ENCODE peak calls at places on chromosomes 11 and 22, in nine cellular contexts. R, L, P, H, Y, G, Z, C and B are unnamed samples.

GRCh38 chr22:37189011-37189466 is 992 bp upstream of the C1QTNF6 start:
- DNase-seq in G (no peak), P (no peak), L (peak; percentile 39), R (no peak), C (no peak), Z (peak; percentile 92), Y (peak; percentile 75), H (no peak), B (no peak)

GRCh38 chr11:64268687-64269379 is 15.6 kb downstream of the BAD start:
- DNase-seq in G (peak; percentile 73), C (peak; percentile 14), Y (peak; percentile 83), P (no peak), Z (peak; percentile 32), L (peak; percentile 51), R (peak; percentile 70), H (peak; percentile 94), B (no peak)

GRCh38 chr11:10619281-10619680 is 50.8 kb upstream of the LYVE1 start:
- DNase-seq in R (no peak), Y (no peak), C (no peak), P (no peak), H (no peak), L (no peak), G (no peak), Z (no peak), B (no peak)

GRCh38 chr11:7904910-7905309 is 26.2 kb downstream of the OR10A6 start:
- DNase-seq in H (no peak), R (no peak), L (peak; percentile 70), Y (peak; percentile 24), Z (peak; percentile 62), P (no peak), G (peak; percentile 62), C (no peak), B (no peak)

GRCh38 chr22:43079742-43080141 is 9.4 kb downstream of the TTLL1 start:
- DNase-seq in H (no peak), L (no peak), C (no peak), Z (no peak), P (no peak), Y (no peak), G (no peak), R (no peak), B (no peak)

GRCh38 chr11:65366340-65366773 is 11.8 kb downstream of the TIGD3 start:
- DNase-seq in Z (peak; percentile 76), R (no peak), G (peak; percentile 86), P (peak; percentile 60), C (no peak), H (no peak), Y (peak; percentile 93), L (peak; percentile 85), B (no peak)

GRCh38 chr22:50456466-50457234 is 18.2 kb downstream of the SBF1 start:
- DNase-seq in Z (no peak), H (no peak), R (no peak), C (no peak), P (no peak), L (no peak), Y (no peak), G (no peak), B (no peak)

GRCh38 chr11:62256281-62256680 is 13.7 kb upstream of the SCGB2A2 start:
- DNase-seq in R (no peak), L (no peak), G (no peak), C (no peak), P (no peak), Y (no peak), Z (peak; percentile 46), H (no peak), B (no peak)

GRCh38 chr22:37639771-37640590 is 512 bp downstream of the SH3BP1 start:
- DNase-seq in H (no peak), Z (no peak), L (no peak), R (no peak), Y (no peak), P (no peak), G (no peak), C (no peak), B (no peak)

GRCh38 chr11:19332476-19332875 is 91.7 kb upstream of the E2F8 start:
- DNase-seq in H (no peak), L (no peak), P (no peak), Z (no peak), R (no peak), C (no peak), Y (no peak), G (no peak), B (no peak)

GRCh38 chr11:103395612-103396011 is 286.4 kb downstream of the DYNC2H1 start:
- DNase-seq in Z (peak; percentile 89), P (no peak), L (peak; percentile 75), Y (peak; percentile 57), H (no peak), G (no peak), C (no peak), R (no peak), B (no peak)

GRCh38 chr11:36622431-36623136 is 24.5 kb upstream of the RAG2 start:
- DNase-seq in P (peak; percentile 7), G (peak; percentile 32), Y (peak; percentile 56), H (no peak), Z (peak; percentile 49), R (no peak), L (peak; percentile 27), C (no peak), B (no peak)

GRCh38 chr11:17386331-17387084 is 2.0 kb downstream of the KCNJ11 start:
- DNase-seq in P (no peak), R (peak; percentile 77), C (peak; percentile 58), H (no peak), Z (no peak), L (peak; percentile 32), Y (peak; percentile 51), G (peak; percentile 26), B (no peak)

GRCh38 chr11:66881436-66881835 is 24.6 kb downstream of the LRFN4 start:
- DNase-seq in R (no peak), P (no peak), G (no peak), Y (no peak), H (no peak), L (no peak), Z (no peak), C (no peak), B (no peak)

GRCh38 chr22:26197427-26197826 is 28.2 kb downstream of the SEZ6L start:
- DNase-seq in H (no peak), Y (no peak), P (no peak), G (no peak), R (no peak), C (no peak), Z (no peak), L (no peak), B (no peak)

GRCh38 chr11:96012086-96012824 is 88.3 kb upstream of the MTMR2 start:
- DNase-seq in P (peak; percentile 39), R (no peak), C (peak; percentile 23), Z (peak; percentile 75), L (peak; percentile 82), Y (peak; percentile 92), G (peak; percentile 90), H (no peak), B (no peak)

GRCh38 chr11:6927030-6927617 is 898 bp downstream of the ZNF215 start:
- DNase-seq in Y (no peak), C (no peak), Z (no peak), R (no peak), H (no peak), P (peak; percentile 8), L (no peak), G (peak; percentile 17), B (no peak)

GRCh38 chr11:78991681-78992080 is 417.0 kb upstream of the NARS2 start:
- DNase-seq in R (no peak), Y (no peak), P (no peak), C (no peak), L (no peak), H (no peak), Z (no peak), G (no peak), B (no peak)
- TF ChIP-seq CTCF in R (no peak), Y (no peak), P (no peak), C (no peak), L (no peak), H (no peak), Z (no peak), G (no peak), B (no peak)

DNA sequence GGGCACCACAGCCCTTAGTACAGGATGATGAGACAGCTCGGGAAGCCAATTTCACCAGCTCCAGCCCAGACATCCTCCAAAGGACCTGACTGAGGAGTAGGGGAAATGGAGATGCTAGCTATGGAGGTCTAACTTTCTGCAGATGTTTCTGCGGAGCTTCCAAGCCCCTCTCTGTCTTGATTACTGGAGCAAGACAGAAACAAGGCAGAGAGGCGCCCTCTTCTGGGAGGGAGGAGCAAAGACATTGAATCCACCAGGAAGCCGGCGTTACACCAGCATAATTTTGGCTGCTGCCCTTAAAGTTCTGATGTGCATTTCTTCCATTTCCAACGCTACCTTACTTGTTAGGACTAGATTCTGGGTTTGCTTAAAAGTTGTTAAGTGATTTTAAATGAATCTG is 107.3 kb upstream of the HSD17B12 start:
- DNase-seq in C (peak; percentile 68), R (no peak), G (no peak), L (no peak), H (no peak), P (no peak), Y (peak; percentile 29), Z (no peak), B (no peak)
- TF ChIP-seq CTCF in C (peak; percentile 70), R (peak; percentile 52), G (peak; percentile 48), L (peak; percentile 60), H (no peak), P (peak; percentile 85), Y (peak; percentile 52), Z (peak; percentile 74), B (peak; percentile 42)

DNA sequence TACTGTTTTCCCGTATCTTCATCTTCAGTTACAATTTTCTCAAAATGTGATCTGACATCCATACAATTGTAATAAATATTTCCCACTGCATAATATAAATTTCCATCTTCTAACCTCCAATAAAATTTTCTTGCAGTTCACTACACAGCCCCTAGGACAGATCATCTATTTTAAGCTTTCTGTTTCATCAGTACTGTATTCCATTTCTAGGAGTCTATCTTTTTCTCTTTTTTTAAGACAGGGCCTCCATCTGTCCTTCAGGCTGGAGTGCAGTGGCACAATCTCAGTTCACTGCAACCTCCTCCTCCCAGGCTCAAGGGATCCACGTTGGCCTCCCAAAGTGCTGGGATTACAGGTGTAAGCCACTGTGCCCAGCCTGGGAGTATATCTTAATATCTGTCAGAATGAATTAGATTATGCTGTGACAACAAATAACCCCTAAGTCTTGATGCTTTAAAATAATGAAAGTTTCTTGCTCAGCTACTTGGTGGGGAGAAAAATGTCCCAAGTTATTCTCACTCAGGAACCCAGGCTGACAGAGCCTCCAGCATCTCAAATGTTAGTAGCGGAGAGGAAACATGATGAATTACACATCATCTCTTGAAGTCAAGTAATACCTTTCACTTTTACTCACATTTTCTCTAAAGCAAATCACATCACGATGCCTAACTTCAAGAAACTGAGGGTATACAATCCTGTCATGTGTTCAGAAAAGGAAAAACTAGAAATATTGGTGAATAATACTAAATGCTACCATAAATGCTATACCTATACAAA is 92.2 kb downstream of the BUD13 start:
- DNase-seq in Y (no peak), Z (no peak), L (no peak), R (no peak), G (no peak), P (no peak), H (no peak), C (no peak), B (peak; percentile 40)
- TF ChIP-seq CTCF in Y (no peak), Z (no peak), L (no peak), R (no peak), G (peak; percentile 4), P (no peak), H (no peak), C (peak; percentile 43), B (no peak)

DNA sequence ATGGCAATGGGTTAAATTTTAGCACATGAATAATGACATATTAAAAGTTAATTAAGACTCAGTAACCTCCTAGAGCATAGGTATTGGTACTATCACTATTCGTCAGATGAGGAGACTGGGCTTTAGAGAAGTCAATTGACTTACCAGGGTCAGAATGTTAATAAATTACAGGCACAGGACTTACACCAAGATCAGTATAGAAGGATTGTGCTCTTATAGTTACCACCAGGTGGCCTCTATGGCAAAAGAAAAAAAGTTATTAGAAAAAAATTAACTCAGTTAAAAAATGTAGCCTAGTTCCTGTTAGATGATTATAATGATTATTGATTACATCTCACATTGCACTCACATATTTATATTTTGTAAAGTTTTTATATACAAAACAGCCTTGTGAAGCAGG is 1163.7 kb downstream of the FAM181B start:
- DNase-seq in C (no peak), G (no peak), L (no peak), R (no peak), P (no peak), Y (no peak), H (no peak), Z (no peak), B (no peak)
- TF ChIP-seq CTCF in C (peak; percentile 37), G (no peak), L (no peak), R (no peak), P (no peak), Y (no peak), H (no peak), Z (no peak), B (no peak)